ENCODE peak calls at places on chromosome 10, in six cellular contexts. N is HTR-8/SVneo, Z is T1000, Q is NCI-H1417, U is RWPE2, J is substantia nigra. Y is an unnamed sample.

GRCh38 chr10:11176746-11177145 is 159.1 kb downstream of the CELF2 start:
- DNase-seq in N (no peak), Z (no peak), Q (no peak), U (no peak), J (no peak), Y (no peak)

GRCh38 chr10:121062040-121062574 is 210.9 kb downstream of the WDR11 start:
- DNase-seq in N (no peak), Z (no peak), Q (no peak), U (no peak), J (no peak), Y (no peak)

GRCh38 chr10:130193493-130194193 is 57.5 kb downstream of the GLRX3 start:
- DNase-seq in N (no peak), Z (no peak), Q (no peak), U (no peak), J (no peak), Y (no peak)

GRCh38 chr10:70576803-70577517 is 25.6 kb downstream of the PRF1 start:
- DNase-seq in N (no peak), Z (no peak), Q (no peak), U (no peak), J (no peak), Y (no peak)

GRCh38 chr10:12643279-12643678 is 293.9 kb downstream of the CAMK1D start:
- DNase-seq in N (no peak), Z (no peak), Q (no peak), U (no peak), J (no peak), Y (no peak)

GRCh38 chr10:91758303-91759146 is 39.7 kb upstream of the TNKS2 start:
- DNase-seq in N (peak; percentile 46), Z (no peak), Q (no peak), U (no peak), J (no peak), Y (no peak)

GRCh38 chr10:35592421-35592820 is 12.7 kb upstream of the GJD4 start:
- DNase-seq in N (no peak), Z (no peak), Q (no peak), U (no peak), J (no peak), Y (no peak)

GRCh38 chr10:64726466-64726865 is 1205.3 kb downstream of the REEP3 start:
- DNase-seq in N (no peak), Z (no peak), Q (no peak), U (no peak), J (no peak), Y (no peak)

GRCh38 chr10:122086416-122087240 is 97.7 kb downstream of the TACC2 start:
- DNase-seq in N (no peak), Z (no peak), Q (no peak), U (no peak), J (no peak), Y (no peak)

GRCh38 chr10:24721254-24722106 is 2.2 kb downstream of the ARHGAP21 start:
- DNase-seq in N (no peak), Z (no peak), Q (no peak), U (no peak), J (no peak), Y (no peak)

GRCh38 chr10:44387853-44388251 is 3.0 kb upstream of the CXCL12 start:
- DNase-seq in N (no peak), Z (no peak), Q (no peak), U (no peak), J (no peak), Y (no peak)

GRCh38 chr10:113557389-113558321 is 4.8 kb downstream of the HABP2 start:
- DNase-seq in N (no peak), Z (no peak), Q (no peak), U (no peak), J (no peak), Y (no peak)

GRCh38 chr10:130744631-130745030 is 566.9 kb downstream of the TCERG1L start:
- DNase-seq in N (no peak), Z (no peak), Q (no peak), U (no peak), J (no peak), Y (no peak)

GRCh38 chr10:99993994-99994689 is 15.6 kb downstream of the DNMBP start:
- DNase-seq in N (peak; percentile 74), Z (peak; percentile 68), Q (no peak), U (no peak), J (peak; percentile 1), Y (peak; percentile 69)

GRCh38 chr10:111551001-111551400 is 474.2 kb downstream of the ADRA2A start:
- DNase-seq in N (no peak), Z (no peak), Q (no peak), U (no peak), J (no peak), Y (no peak)

GRCh38 chr10:60803433-60803832 is 25.2 kb downstream of the CDK1 start:
- DNase-seq in N (no peak), Z (no peak), Q (no peak), U (no peak), J (no peak), Y (no peak)

GRCh38 chr10:43437141-43437860 is 390 bp downstream of the ZNF487 start:
- DNase-seq in N (no peak), Z (no peak), Q (no peak), U (no peak), J (no peak), Y (no peak)

GRCh38 chr10:129727495-129727894 is 236.6 kb downstream of the EBF3 start:
- DNase-seq in N (no peak), Z (no peak), Q (no peak), U (no peak), J (no peak), Y (no peak)

GRCh38 chr10:125016611-125017202 is 74.8 kb downstream of the ZRANB1 start:
- DNase-seq in N (no peak), Z (no peak), Q (no peak), U (no peak), J (peak; percentile 33), Y (no peak)

GRCh38 chr10:89404082-89404481 is 10.3 kb upstream of the IFIT5 start:
- DNase-seq in N (no peak), Z (no peak), Q (no peak), U (no peak), J (no peak), Y (no peak)

GRCh38 chr10:4767033-4767814 is 58.8 kb upstream of the AKR1E2 start:
- DNase-seq in N (no peak), Z (no peak), Q (no peak), U (no peak), J (no peak), Y (no peak)

Y was measured in stimulated activated naive B cell treated with anti-CD40 and anti-IgM and Interleukin-4, amounts not matched to agents 10 μg/mL and 1 μg/mL and 100 μg/mL, for 72 hours.